ENCODE peak calls at places on chromosome 7, in five cellular contexts. One of them, this sample, is unnamed.

GRCh38 chr7:95478139-95479037 is 7.4 kb upstream of the ASB4 start:
- DNase-seq in MM.1S: no peak
- DNase-seq in prostate gland: no peak
- DNase-seq in RWPE1: no peak
- DNase-seq in A673: peak
- DNase-seq in this sample: peak

GRCh38 chr7:129225206-129225930 is 538 bp downstream of the AHCYL2 start:
- DNase-seq in MM.1S: peak
- DNase-seq in prostate gland: peak
- DNase-seq in A673: peak
- DNase-seq in RWPE1: peak
- DNase-seq in this sample: peak

GRCh38 chr7:53119514-53119933 is 84.1 kb downstream of the POM121L12 start:
- DNase-seq in prostate gland: no peak
- DNase-seq in A673: no peak
- DNase-seq in RWPE1: no peak
- DNase-seq in MM.1S: no peak
- DNase-seq in this sample: no peak

GRCh38 chr7:149753370-149754233 is 19.8 kb downstream of the ZNF467 start:
- DNase-seq in MM.1S: no peak
- DNase-seq in RWPE1: no peak
- DNase-seq in prostate gland: no peak
- DNase-seq in A673: peak
- DNase-seq in this sample: peak

GRCh38 chr7:137716061-137716460 is 130.7 kb downstream of the DGKI start:
- DNase-seq in MM.1S: no peak
- DNase-seq in A673: no peak
- DNase-seq in RWPE1: no peak
- DNase-seq in prostate gland: no peak
- DNase-seq in this sample: no peak

GRCh38 chr7:104127204-104127603 is 80.6 kb downstream of the ORC5 start:
- DNase-seq in prostate gland: no peak
- DNase-seq in A673: no peak
- DNase-seq in MM.1S: no peak
- DNase-seq in RWPE1: no peak
- DNase-seq in this sample: no peak

GRCh38 chr7:155692317-155692716 is 47.9 kb downstream of the RBM33 start:
- DNase-seq in RWPE1: no peak
- DNase-seq in prostate gland: no peak
- DNase-seq in MM.1S: no peak
- DNase-seq in A673: no peak
- DNase-seq in this sample: no peak

GRCh38 chr7:1520574-1521234 is 9.8 kb upstream of the MAFK start:
- DNase-seq in prostate gland: no peak
- DNase-seq in RWPE1: no peak
- DNase-seq in MM.1S: no peak
- DNase-seq in A673: no peak
- DNase-seq in this sample: no peak

GRCh38 chr7:74672343-74672915 is 14.9 kb downstream of the GTF2I start:
- DNase-seq in RWPE1: no peak
- DNase-seq in A673: no peak
- DNase-seq in MM.1S: no peak
- DNase-seq in prostate gland: no peak
- DNase-seq in this sample: no peak

GRCh38 chr7:142188846-142189245 is 69.0 kb downstream of the PRSS58 start:
- DNase-seq in MM.1S: peak
- DNase-seq in A673: peak
- DNase-seq in prostate gland: no peak
- DNase-seq in RWPE1: no peak
- DNase-seq in this sample: no peak

DNA sequence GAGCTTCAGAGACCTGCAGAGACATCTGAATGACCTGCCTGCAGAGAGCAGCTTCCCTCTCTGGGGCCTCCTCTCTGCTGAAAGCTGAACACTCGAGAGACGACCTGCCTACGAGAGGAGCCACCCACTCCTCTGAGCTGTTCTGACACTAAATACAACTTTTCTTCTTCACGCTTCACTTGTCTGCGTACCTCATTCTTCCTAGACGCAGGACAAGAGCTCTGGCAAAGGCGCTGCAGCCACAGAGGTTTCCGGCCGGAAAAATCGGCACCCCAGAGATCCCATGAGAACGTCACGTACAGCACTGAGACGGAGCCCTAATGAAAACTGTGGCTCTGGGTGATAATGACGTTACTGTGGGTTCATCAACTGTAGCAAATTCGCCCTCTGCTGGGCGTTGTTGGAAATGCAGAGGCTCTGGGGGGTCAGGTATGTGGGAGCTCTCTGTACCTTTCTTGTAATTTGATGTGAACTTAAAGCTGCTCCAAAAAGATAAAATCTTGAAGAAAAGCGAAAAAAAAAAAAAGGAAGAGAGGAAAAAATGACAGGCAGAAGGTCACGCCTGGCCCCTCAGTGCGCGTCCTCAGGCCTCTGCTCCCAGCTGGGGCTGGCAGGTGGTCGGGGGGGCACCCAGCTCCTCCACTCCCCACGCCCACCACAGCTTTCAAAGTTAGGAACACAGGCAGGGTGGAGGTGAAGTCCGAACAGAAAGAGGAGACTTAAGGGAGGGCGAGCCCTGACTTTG is 120.7 kb downstream of the DYNC2I1 start:
- DNase-seq in A673: peak
- DNase-seq in RWPE1: peak
- DNase-seq in prostate gland: peak
- DNase-seq in MM.1S: peak
- DNase-seq in this sample: peak
- H3K27ac ChIP-seq in A673: no peak
- H3K27ac ChIP-seq in RWPE1: no peak
- H3K27ac ChIP-seq in prostate gland: no peak
- H3K27ac ChIP-seq in MM.1S: no peak
- H3K27ac ChIP-seq in this sample: no peak

GRCh38 chr7:45921699-45922519 is 837 bp upstream of the IGFBP3 start:
- DNase-seq in A673: peak
- DNase-seq in RWPE1: peak
- DNase-seq in prostate gland: peak
- DNase-seq in MM.1S: peak
- DNase-seq in this sample: no peak
- H3K27ac ChIP-seq in A673: no peak
- H3K27ac ChIP-seq in RWPE1: no peak
- H3K27ac ChIP-seq in prostate gland: no peak
- H3K27ac ChIP-seq in MM.1S: no peak
- H3K27ac ChIP-seq in this sample: no peak

GRCh38 chr7:30977896-30978564 is 14.3 kb downstream of the GHRHR start:
- DNase-seq in prostate gland: peak
- DNase-seq in RWPE1: peak
- DNase-seq in MM.1S: peak
- DNase-seq in A673: no peak
- DNase-seq in this sample: no peak
- H3K27ac ChIP-seq in prostate gland: no peak
- H3K27ac ChIP-seq in RWPE1: no peak
- H3K27ac ChIP-seq in MM.1S: no peak
- H3K27ac ChIP-seq in A673: no peak
- H3K27ac ChIP-seq in this sample: no peak

GRCh38 chr7:139084709-139085108 is 24.8 kb downstream of the ZC3HAV1 start:
- DNase-seq in RWPE1: no peak
- DNase-seq in A673: no peak
- DNase-seq in MM.1S: no peak
- DNase-seq in prostate gland: no peak
- DNase-seq in this sample: no peak
- H3K27ac ChIP-seq in RWPE1: no peak
- H3K27ac ChIP-seq in A673: no peak
- H3K27ac ChIP-seq in MM.1S: no peak
- H3K27ac ChIP-seq in prostate gland: no peak
- H3K27ac ChIP-seq in this sample: no peak

GRCh38 chr7:108270385-108270784 is 140.2 kb upstream of the LAMB4 start:
- DNase-seq in prostate gland: no peak
- DNase-seq in A673: no peak
- DNase-seq in MM.1S: peak
- DNase-seq in RWPE1: no peak
- DNase-seq in this sample: no peak
- H3K27ac ChIP-seq in prostate gland: no peak
- H3K27ac ChIP-seq in A673: no peak
- H3K27ac ChIP-seq in MM.1S: peak
- H3K27ac ChIP-seq in RWPE1: no peak
- H3K27ac ChIP-seq in this sample: no peak

DNA sequence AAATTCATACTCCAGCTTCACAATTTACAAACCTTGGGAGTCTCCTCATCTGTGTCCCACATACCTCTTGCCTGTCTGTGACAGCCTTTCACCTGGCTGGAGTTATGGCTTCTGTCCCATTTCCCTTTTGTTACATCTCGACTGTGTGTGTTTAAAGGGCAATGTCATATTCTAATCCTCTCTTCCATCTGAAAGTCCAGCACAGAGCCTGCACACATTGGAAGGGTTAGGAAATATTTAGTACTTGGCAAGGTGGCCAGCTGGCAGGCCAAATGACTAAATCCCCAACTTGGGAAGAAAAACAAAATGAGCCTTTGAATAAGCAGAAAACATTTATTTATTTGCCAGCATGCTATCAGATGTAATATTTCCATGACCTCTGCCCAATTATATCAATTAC is 120.1 kb upstream of the STK17A start:
- DNase-seq in prostate gland: no peak
- DNase-seq in RWPE1: no peak
- DNase-seq in MM.1S: no peak
- DNase-seq in A673: no peak
- DNase-seq in this sample: no peak
- H3K27ac ChIP-seq in prostate gland: no peak
- H3K27ac ChIP-seq in RWPE1: peak
- H3K27ac ChIP-seq in MM.1S: no peak
- H3K27ac ChIP-seq in A673: no peak
- H3K27ac ChIP-seq in this sample: no peak